ENCODE peak calls at places on chromosome 16, in four cellular contexts. K is HepG2, A is GM12878, N is H1. T is an unnamed sample.

GRCh38 chr16:49788505-49788904 is 67.4 kb downstream of the ZNF423 start:
- DNase-seq in N (no peak), A (no peak), K (no peak), T (no peak)

GRCh38 chr16:50711862-50712567 is 18.6 kb downstream of the NOD2 start:
- DNase-seq in N (no peak), A (no peak), K (no peak), T (no peak)

GRCh38 chr16:361341-361871 is 8.9 kb upstream of the AXIN1 start:
- DNase-seq in A (no peak), N (no peak), K (no peak), T (no peak)

GRCh38 chr16:49833796-49834195 is 22.1 kb downstream of the ZNF423 start:
- DNase-seq in K (no peak), A (no peak), N (no peak), T (no peak)

GRCh38 chr16:46830417-46830901 is 521 bp downstream of the C16orf87 start:
- DNase-seq in A (no peak), K (no peak), N (no peak), T (no peak)

GRCh38 chr16:23132921-23133532 is 16.2 kb downstream of the USP31 start:
- DNase-seq in N (no peak), K (no peak), A (no peak), T (no peak)

GRCh38 chr16:10849736-10850477 is 27.1 kb upstream of the CIITA start:
- DNase-seq in A (no peak), N (no peak), K (no peak), T (no peak)

GRCh38 chr16:1019234-1019933 is 37.8 kb downstream of the SOX8 start:
- DNase-seq in A (no peak), K (no peak), N (no peak), T (no peak)

GRCh38 chr16:19169081-19169639 is 1.1 kb downstream of the SYT17 start:
- DNase-seq in A (no peak), N (no peak), K (no peak), T (no peak)

GRCh38 chr16:49910761-49911160 is 54.8 kb upstream of the ZNF423 start:
- DNase-seq in N (no peak), K (no peak), A (no peak), T (no peak)

GRCh38 chr16:16092925-16093624 is 130.2 kb downstream of the ABCC6 start:
- DNase-seq in K (no peak), N (no peak), A (no peak), T (no peak)

GRCh38 chr16:88618182-88618955 is 20.0 kb upstream of the IL17C start:
- DNase-seq in A (no peak), K (peak), N (no peak), T (no peak)

GRCh38 chr16:27928542-27928941 is 135.0 kb downstream of the GSG1L start:
- DNase-seq in K (no peak), A (no peak), N (no peak), T (no peak)
- H3K9ac ChIP-seq in K (no peak), A (no peak), N (no peak), T (no peak)

DNA sequence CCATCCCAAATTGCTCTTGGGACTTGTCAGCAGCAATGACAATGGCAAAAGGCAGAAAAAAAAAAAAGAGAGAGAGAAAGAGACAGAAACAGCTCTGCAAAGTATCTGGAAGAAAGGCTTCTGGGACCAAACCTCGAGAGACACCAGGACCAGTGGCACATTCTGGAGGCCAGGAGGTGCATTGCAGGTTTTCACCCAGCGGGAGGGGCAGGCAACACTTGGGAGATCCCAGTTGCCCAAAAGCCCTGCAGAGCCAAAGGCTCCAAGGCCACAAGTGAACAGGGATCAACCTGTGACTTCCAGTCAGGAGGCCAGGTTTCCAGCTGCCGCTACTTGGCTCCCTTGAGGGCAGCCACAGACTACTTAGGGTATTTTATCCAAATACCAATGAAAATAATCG is 110.8 kb upstream of the CDH5 start:
- DNase-seq in K (no peak), A (no peak), N (no peak), T (no peak)
- TF ChIP-seq ZNF274 in K (no peak), A (no peak), N (no peak), T (no peak)

DNA sequence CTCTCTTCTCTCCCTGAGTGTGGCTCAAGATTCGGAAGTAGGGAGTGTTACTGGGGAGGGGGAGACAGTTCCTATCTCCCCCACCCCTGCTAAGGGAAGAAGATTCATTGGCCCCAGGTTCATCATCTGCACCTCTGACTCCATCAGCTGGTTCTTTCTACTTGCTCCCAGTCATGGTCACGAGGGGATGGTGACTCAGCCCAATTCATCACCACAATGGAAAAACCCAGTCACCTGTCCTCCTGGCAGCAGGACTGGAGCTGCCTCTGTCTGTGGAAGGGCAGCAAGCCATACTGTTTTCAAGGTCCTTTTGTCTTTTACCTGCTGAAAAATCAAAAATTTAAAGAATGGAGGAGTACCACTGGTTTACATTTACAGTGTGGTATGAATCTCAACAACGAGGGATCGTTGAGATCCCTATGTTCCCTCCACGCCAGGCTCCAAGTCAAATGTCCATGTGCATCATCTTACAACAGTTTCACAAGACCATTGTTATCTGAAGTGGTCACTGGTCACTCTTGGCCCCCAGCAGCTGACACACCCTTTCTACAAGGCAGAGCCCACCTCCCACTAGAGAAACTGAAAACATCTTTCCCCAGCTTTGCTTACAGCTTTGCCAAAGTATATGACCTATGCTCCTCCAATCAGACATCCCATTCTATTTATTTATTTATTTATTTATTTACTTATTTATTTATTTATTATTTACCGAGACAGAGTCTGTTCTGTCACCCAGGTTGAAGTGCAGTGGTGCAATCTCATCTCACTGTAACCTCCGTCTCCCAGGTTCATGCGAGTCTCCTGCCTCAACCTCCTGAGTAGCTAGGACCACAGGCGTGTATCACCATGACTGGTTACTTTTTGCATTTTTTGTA is 40.4 kb upstream of the NDRG4 start:
- DNase-seq in K (peak), A (no peak), N (no peak), T (no peak)
- TF ChIP-seq SUZ12 in K (no peak), A (no peak), N (no peak), T (no peak)

GRCh38 chr16:85234310-85235235 is 122.3 kb upstream of the CIBAR2 start:
- DNase-seq in N (peak), K (peak), A (no peak), T (peak)
- H3K9ac ChIP-seq in N (no peak), K (no peak), A (no peak), T (peak)

GRCh38 chr16:12119037-12119436 is 142.5 kb downstream of the SNX29 start:
- DNase-seq in N (no peak), A (no peak), K (no peak), T (no peak)

GRCh38 chr16:12122202-12122601 is 145.7 kb downstream of the SNX29 start:
- DNase-seq in A (no peak), N (no peak), K (no peak), T (no peak)

GRCh38 chr16:12120331-12120981 is 143.9 kb downstream of the SNX29 start:
- DNase-seq in N (no peak), A (no peak), K (no peak), T (no peak)

GRCh38 chr16:12120982-12121652 is 144.6 kb downstream of the SNX29 start:
- DNase-seq in K (no peak), N (no peak), A (no peak), T (no peak)

DNA sequence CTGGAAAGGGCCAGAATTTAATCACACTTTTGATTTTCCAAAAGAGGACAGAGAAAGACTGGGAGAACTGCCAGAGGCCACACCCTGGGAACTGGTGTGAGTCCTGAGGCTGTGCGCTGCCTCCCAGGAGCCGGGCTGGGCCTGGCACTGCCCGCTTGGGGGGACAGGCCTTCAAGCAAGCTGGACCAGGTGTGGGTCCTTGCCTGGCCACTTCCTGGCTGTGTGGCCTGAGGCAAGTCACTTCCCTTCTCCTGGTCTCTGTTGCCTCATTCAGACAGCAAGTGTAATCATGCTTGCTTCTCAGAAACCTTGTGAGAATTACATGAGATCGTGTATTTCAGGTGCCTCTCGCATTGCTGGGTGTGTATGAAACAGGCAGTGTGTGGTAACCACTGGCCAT is 143.0 kb downstream of the SNX29 start:
- DNase-seq in N (no peak), A (no peak), K (no peak), T (no peak)
- TF ChIP-seq ZNF274 in N (no peak), A (no peak), K (no peak), T (no peak)

GRCh38 chr16:77591347-77591746 is 131.0 kb upstream of the NUDT7 start:
- DNase-seq in A (no peak), K (no peak), N (no peak), T (no peak)

GRCh38 chr16:77589071-77589755 is 133.1 kb upstream of the NUDT7 start:
- DNase-seq in K (no peak), N (no peak), A (no peak), T (no peak)

GRCh38 chr16:77590707-77591106 is 131.6 kb upstream of the NUDT7 start:
- DNase-seq in A (no peak), K (peak), N (no peak), T (no peak)

GRCh38 chr16:77594057-77594456 is 128.3 kb upstream of the NUDT7 start:
- DNase-seq in N (no peak), A (no peak), K (no peak), T (no peak)

DNA sequence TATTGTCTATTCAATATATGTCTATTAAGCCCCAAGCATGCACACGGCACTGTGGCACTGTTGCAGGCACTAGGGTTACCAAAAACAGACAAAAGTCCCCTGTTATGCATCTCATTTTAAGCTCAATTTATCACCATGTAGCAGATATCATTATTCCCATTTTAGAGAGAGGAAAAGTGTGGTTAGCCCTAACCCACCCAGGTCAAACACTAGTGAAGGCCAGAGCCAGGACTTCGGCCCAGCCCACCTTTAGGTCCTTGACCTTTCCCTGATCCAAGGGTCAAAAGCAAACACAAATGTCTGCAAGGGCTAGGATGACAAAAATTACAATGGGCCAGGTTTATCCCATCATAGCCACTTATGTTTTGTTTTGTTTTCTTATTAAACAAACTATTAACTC is 130.3 kb upstream of the NUDT7 start:
- DNase-seq in A (no peak), K (no peak), N (no peak), T (no peak)
- TF ChIP-seq SUZ12 in A (no peak), K (no peak), N (no peak), T (no peak)

GRCh38 chr16:57361384-57361783 is 2.8 kb downstream of the CCL22 start:
- DNase-seq in K (no peak), N (no peak), A (no peak), T (no peak)
- H3K9ac ChIP-seq in K (no peak), N (no peak), A (no peak), T (no peak)

GRCh38 chr16:24853830-24854229 is 8.1 kb downstream of the SLC5A11 start:
- DNase-seq in N (no peak), A (no peak), K (no peak), T (no peak)
- TF ChIP-seq ZNF274 in N (no peak), A (no peak), K (no peak), T (no peak)

T was measured in NT2/D1.